ENCODE peak calls at places on chromosome 16, in five cellular contexts. S is body of pancreas, Y is A549, K is gastrocnemius medialis, R is endodermal cell. Q is an unnamed sample.
A peak's percentile ranks its signal among the peaks of the same experiment; 100 is the strongest.

GRCh38 chr16:23668873-23669272 is 9.8 kb upstream of the PLK1 start:
- DNase-seq in Y (no peak), S (no peak), K (no peak), R (no peak), Q (no peak)

GRCh38 chr16:83954577-83955016 is 1.6 kb downstream of the OSGIN1 start:
- DNase-seq in S (peak; percentile 73), Y (peak; percentile 61), R (peak; percentile 84), K (peak; percentile 66), Q (no peak)

GRCh38 chr16:68704232-68704867 is 32.7 kb upstream of the CDH1 start:
- DNase-seq in R (peak; percentile 97), K (peak; percentile 17), S (peak; percentile 94), Y (peak; percentile 89), Q (peak; percentile 76)

GRCh38 chr16:73888840-73889577 is 407.6 kb upstream of the PSMD7 start:
- DNase-seq in Y (no peak), K (no peak), S (no peak), R (no peak), Q (no peak)

GRCh38 chr16:59164461-59164860 is 430.3 kb upstream of the GOT2 start:
- DNase-seq in Y (peak; percentile 16), K (no peak), S (no peak), R (peak; percentile 68), Q (no peak)

GRCh38 chr16:49602201-49603041 is 228.8 kb downstream of the C16orf78 start:
- DNase-seq in K (no peak), Y (no peak), S (no peak), R (peak; percentile 48), Q (no peak)

GRCh38 chr16:57804111-57804837 is 2.0 kb upstream of the KIFC3 start:
- DNase-seq in R (no peak), S (no peak), K (no peak), Y (no peak), Q (no peak)

GRCh38 chr16:10883004-10883403 is 6.0 kb downstream of the CIITA start:
- DNase-seq in K (no peak), R (no peak), S (no peak), Y (no peak), Q (no peak)

GRCh38 chr16:76574651-76575050 is 297.4 kb downstream of the CNTNAP4 start:
- DNase-seq in Y (peak; percentile 29), K (no peak), S (no peak), R (no peak), Q (no peak)

GRCh38 chr16:70478912-70479341 is 24.5 kb downstream of the FCSK start:
- DNase-seq in R (peak; percentile 74), S (no peak), Y (no peak), K (no peak), Q (no peak)

GRCh38 chr16:73053379-73054130 is 5.6 kb upstream of the ZFHX3 start:
- DNase-seq in R (peak; percentile 73), Y (peak; percentile 94), K (no peak), S (no peak), Q (no peak)

DNA sequence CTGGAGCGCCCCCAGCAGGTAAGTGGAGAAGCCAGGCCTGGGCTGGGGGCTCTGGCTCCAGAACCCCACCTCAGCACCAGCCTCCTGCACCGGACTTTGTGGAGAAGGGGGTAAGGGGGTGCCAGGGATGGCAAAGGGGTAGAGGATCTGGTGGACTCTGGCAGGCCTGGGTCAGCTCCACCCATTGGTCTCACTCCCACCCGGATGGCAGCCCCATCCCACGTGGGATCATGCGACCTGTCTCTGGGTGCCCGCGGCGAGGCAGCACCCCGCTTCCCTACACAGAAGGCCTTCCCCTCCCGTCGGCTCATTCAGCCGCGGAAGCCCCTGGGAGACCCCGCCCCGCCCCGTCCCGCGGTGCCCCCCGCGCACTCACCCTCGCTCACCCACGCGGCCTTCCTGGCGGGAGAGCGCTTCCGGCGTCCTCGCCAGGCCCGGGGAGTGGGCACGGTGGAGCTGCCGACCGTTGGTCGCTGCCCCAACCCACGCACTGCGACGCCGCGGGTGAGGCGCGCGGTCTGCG is 498 bp upstream of the PLEKHG4 start:
- DNase-seq in K (no peak), S (peak; percentile 24), R (peak; percentile 73), Y (peak; percentile 56), Q (no peak)
- TF ChIP-seq CTCF in K (no peak), S (no peak), R (peak; percentile 59), Y (no peak), Q (no peak)

GRCh38 chr16:1691276-1691675 is 13.2 kb downstream of the JPT2 start:
- DNase-seq in S (no peak), Y (peak; percentile 52), K (no peak), R (no peak), Q (no peak)
- TF ChIP-seq CTCF in S (no peak), Y (peak; percentile 38), K (no peak), R (peak; percentile 21), Q (no peak)

DNA sequence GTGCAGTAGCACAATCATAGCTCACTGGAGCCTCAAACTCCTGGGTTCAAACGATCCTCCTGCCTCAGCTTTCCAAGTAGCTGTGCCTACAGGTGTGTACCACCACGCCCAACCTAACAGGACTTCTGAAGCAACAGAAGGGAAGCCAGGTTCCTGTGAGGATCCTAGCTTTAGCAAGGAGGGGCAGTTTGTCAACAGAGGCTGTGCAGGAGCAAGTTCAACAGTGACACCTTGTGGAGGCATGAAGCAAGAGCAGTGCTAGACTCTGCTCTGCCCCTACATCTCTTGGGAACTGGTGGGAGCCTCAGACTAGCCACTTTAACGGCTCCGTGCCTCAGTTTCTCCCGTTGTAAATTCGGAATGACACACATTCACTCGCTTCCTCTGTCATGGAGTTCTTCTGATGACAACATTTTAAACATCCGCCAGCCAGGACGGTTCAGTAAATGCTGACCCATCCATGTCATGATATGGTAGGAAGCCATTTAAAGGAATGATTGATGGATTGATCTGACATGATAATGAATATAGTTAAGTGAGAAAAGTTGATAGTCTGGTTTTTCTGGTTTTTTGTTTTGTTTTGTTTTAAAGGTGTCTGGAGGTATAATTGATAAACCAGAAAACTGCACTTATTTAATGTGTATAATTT is 218.7 kb downstream of the MRTFB start:
- DNase-seq in S (no peak), R (peak; percentile 82), Y (peak; percentile 79), K (no peak), Q (peak; percentile 49)
- TF ChIP-seq CTCF in S (no peak), R (peak; percentile 91), Y (peak; percentile 24), K (no peak), Q (peak; percentile 61)

GRCh38 chr16:5024632-5025031 is 9.1 kb downstream of the NAGPA start:
- DNase-seq in K (peak; percentile 40), S (peak; percentile 50), Y (peak; percentile 75), R (no peak), Q (no peak)
- TF ChIP-seq CTCF in K (peak; percentile 38), S (peak; percentile 24), Y (peak; percentile 42), R (no peak), Q (no peak)

GRCh38 chr16:2713985-2714774 is 5.8 kb downstream of the PRSS27 start:
- DNase-seq in K (no peak), Y (no peak), R (no peak), S (no peak), Q (no peak)

GRCh38 chr16:2712063-2712441 is 8.0 kb downstream of the PRSS27 start:
- DNase-seq in S (peak; percentile 11), R (no peak), K (no peak), Y (no peak), Q (no peak)

GRCh38 chr16:2712546-2712945 is 7.5 kb downstream of the PRSS27 start:
- DNase-seq in S (no peak), Y (no peak), K (no peak), R (no peak), Q (no peak)

GRCh38 chr16:2715064-2715463 is 5.0 kb downstream of the PRSS27 start:
- DNase-seq in R (no peak), Y (no peak), K (no peak), S (no peak), Q (no peak)

GRCh38 chr16:2713523-2713922 is 6.5 kb downstream of the PRSS27 start:
- DNase-seq in K (no peak), R (no peak), Y (no peak), S (no peak), Q (no peak)
- TF ChIP-seq CTCF in K (no peak), R (no peak), Y (no peak), S (no peak), Q (no peak)

DNA sequence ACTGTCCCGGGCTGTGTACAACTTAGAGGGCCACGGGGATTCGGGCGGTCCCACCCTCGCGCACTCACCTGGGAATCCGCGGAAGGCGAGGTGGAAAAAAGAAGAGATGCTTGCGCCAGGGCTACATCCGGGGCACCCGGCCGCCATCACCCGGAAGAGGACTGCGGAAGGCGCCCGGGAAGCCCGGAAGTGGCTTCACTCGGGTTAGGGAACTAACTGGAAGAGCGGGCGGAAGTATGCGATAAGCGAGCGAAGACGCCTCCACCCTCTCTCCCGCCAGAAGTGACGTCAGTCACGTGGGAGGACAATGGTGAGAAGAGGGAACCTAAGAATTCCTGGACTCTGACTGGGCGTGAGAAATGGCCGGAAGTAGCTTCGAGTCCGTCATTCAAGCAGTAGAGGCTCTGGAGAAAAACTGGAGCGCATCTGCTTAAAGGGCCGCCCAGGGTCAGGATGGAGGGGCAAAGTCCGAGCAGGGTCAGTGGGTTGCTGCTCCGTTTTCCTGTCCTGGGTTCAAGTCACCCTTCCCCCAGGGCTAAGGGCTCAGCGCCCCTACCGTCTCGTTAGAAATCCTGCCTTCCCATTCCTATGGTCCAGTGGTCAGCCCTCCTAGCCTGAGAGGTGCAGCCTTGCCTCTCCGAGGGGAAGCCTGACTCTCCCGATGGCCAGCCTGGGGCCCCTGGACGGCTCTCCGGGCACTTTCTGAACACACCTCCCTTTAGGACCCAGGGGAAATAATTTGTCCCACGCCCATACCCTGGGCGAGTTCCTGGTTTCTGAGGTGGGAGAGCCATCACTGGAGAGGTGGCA is at the start of gene CD2BP2:
- DNase-seq in K (peak; percentile 97), R (peak; percentile 97), S (peak; percentile 95), Y (peak; percentile 100), Q (peak; percentile 90)
- TF ChIP-seq CTCF in K (no peak), R (peak; percentile 40), S (no peak), Y (no peak), Q (no peak)

GRCh38 chr16:82641336-82641984 is 14.7 kb downstream of the CDH13 start:
- DNase-seq in K (no peak), S (no peak), Y (no peak), R (no peak), Q (no peak)

GRCh38 chr16:82646504-82646903 is 19.7 kb downstream of the CDH13 start:
- DNase-seq in R (no peak), S (no peak), K (no peak), Y (no peak), Q (no peak)

GRCh38 chr16:82639666-82640336 is 13.0 kb downstream of the CDH13 start:
- DNase-seq in R (peak; percentile 91), S (peak; percentile 33), Y (peak; percentile 55), K (peak; percentile 50), Q (peak; percentile 87)

GRCh38 chr16:82643136-82643535 is 16.4 kb downstream of the CDH13 start:
- DNase-seq in K (no peak), Y (no peak), R (no peak), S (no peak), Q (no peak)

DNA sequence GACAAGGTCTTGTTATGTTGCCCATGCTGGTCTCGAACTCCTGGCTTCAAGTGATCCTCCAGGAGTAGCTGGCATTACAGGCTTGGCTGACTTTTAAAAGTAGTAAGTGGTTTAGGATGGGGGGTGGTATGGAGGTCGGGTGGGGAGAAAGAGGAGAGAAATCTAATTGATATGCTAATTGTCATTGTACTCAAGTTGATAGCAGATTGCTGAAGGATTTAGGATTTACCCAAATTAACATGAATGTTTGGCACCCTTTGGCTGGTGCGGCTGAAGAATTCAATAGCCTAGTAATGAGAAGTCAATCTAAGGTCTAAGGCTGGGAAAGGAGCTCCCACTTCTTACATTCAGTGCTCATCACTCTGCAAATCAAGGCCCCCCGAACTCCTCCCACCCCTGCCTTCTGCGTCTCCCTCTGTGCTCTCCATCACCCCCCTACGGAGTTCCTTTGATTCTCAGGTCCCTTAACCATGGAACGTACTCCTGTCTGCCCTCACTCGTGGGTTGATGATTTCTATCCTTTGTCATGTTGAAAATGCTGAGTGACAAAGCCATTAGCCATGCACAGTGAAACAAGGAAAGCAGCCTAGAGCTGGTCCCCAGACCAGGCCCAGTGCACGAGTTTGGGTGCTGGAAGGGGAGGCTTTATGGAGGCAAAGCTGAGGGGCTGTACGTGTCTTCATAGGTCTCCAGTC is 17.3 kb downstream of the CDH13 start:
- DNase-seq in S (no peak), K (no peak), Y (no peak), R (peak; percentile 81), Q (no peak)
- TF ChIP-seq CTCF in S (no peak), K (no peak), Y (no peak), R (no peak), Q (no peak)

Q was measured in glutamatergic neuron.